ENCODE peak calls at places on chromosomes 7 and 10, in five cellular contexts. Z, T, N, J and Y are unnamed samples.

GRCh38 chr10:126422561-126422960 is 34.3 kb upstream of the ADAM12 start:
- DNase-seq in N (no peak), T (no peak), Z (peak), J (no peak), Y (no peak)

GRCh38 chr10:119769886-119770285 is 44.0 kb downstream of the INPP5F start:
- DNase-seq in J (no peak), N (no peak), Z (peak), T (no peak), Y (no peak)

GRCh38 chr7:158050441-158051371 is 536.9 kb downstream of the PTPRN2 start:
- DNase-seq in J (no peak), N (no peak), Z (no peak), T (no peak), Y (no peak)

GRCh38 chr10:95360122-95360715 is 69.4 kb upstream of the PDLIM1 start:
- DNase-seq in N (no peak), T (no peak), Z (peak), J (peak), Y (no peak)

GRCh38 chr10:25175527-25176420 is 973 bp downstream of the GPR158 start:
- DNase-seq in J (no peak), N (peak), Z (peak), T (peak), Y (no peak)

GRCh38 chr10:70997236-70997635 is 108.9 kb upstream of the PCBD1 start:
- DNase-seq in T (no peak), Z (no peak), J (no peak), N (no peak), Y (no peak)

GRCh38 chr10:119817991-119818888 is 54.4 kb downstream of the MCMBP start:
- DNase-seq in N (peak), Z (peak), T (peak), J (no peak), Y (no peak)

GRCh38 chr7:138881578-138882188 is 83.7 kb upstream of the ATP6V0A4 start:
- DNase-seq in J (no peak), T (no peak), Z (no peak), N (no peak), Y (no peak)

GRCh38 chr7:30465342-30466170 is 13.0 kb downstream of the NOD1 start:
- DNase-seq in N (no peak), Z (no peak), T (no peak), J (no peak), Y (no peak)

GRCh38 chr7:46741924-46742607 is 821.0 kb upstream of the IGFBP3 start:
- DNase-seq in J (no peak), Z (peak), T (no peak), N (no peak), Y (no peak)

GRCh38 chr10:44972874-44973306 is 5.7 kb downstream of the DEPP1 start:
- DNase-seq in T (no peak), J (no peak), Z (no peak), N (no peak), Y (no peak)

GRCh38 chr7:151076863-151077704 is 3.5 kb downstream of the FASTK start:
- DNase-seq in Z (no peak), J (peak), N (peak), T (peak), Y (no peak)

GRCh38 chr7:55438765-55439525 is 73.8 kb downstream of the LANCL2 start:
- DNase-seq in Z (peak), T (no peak), N (no peak), J (no peak), Y (no peak)

GRCh38 chr10:93063977-93064660 is 3.5 kb downstream of the CYP26C1 start:
- DNase-seq in T (no peak), Z (no peak), N (no peak), J (no peak), Y (no peak)

GRCh38 chr10:23065549-23065948 is 29.8 kb upstream of the MSRB2 start:
- DNase-seq in N (peak), Z (peak), J (peak), T (no peak), Y (no peak)

GRCh38 chr10:80405636-80406035 is 2.7 kb upstream of the PRXL2A start:
- DNase-seq in T (peak), J (no peak), Z (no peak), N (no peak), Y (no peak)

GRCh38 chr7:106110238-106110560 is 1.9 kb downstream of the SYPL1 start:
- DNase-seq in J (no peak), T (no peak), N (no peak), Z (no peak), Y (no peak)

GRCh38 chr10:49359349-49360231 is 36.3 kb downstream of the DRGX start:
- DNase-seq in T (peak), J (no peak), N (peak), Z (no peak), Y (no peak)

GRCh38 chr10:34931216-34931615 is 116.1 kb upstream of the PARD3 start:
- DNase-seq in T (no peak), Z (no peak), J (no peak), N (no peak), Y (no peak)

GRCh38 chr10:75531571-75532031 is 100.2 kb downstream of the LRMDA start:
- DNase-seq in Z (peak), T (no peak), N (no peak), J (no peak), Y (no peak)

GRCh38 chr7:55642266-55642665 is 70.0 kb upstream of the VOPP1 start:
- DNase-seq in Z (no peak), J (no peak), T (no peak), N (no peak), Y (no peak)

GRCh38 chr7:50657341-50657873 is 92.2 kb upstream of the DDC start:
- DNase-seq in Z (no peak), J (no peak), T (no peak), N (no peak), Y (no peak)

GRCh38 chr10:62231371-62231770 is 37.3 kb downstream of the RTKN2 start:
- DNase-seq in Z (peak), T (peak), J (peak), N (no peak), Y (no peak)

GRCh38 chr7:12572941-12573340 is 2.4 kb downstream of the SCIN start:
- DNase-seq in T (no peak), Z (no peak), J (no peak), N (no peak), Y (no peak)

GRCh38 chr10:110141185-110141584 is 66.2 kb upstream of the MXI1 start:
- DNase-seq in J (no peak), Z (no peak), N (no peak), T (no peak), Y (no peak)

GRCh38 chr7:158863611-158864506 is 7.5 kb downstream of the DYNC2I1 start:
- DNase-seq in T (peak), J (peak), N (no peak), Z (peak), Y (peak)

GRCh38 chr10:23439920-23440875 is 1.3 kb downstream of the OTUD1 start:
- DNase-seq in T (peak), N (peak), J (no peak), Z (peak), Y (no peak)

GRCh38 chr7:96090756-96091155 is 231.1 kb downstream of the SLC25A13 start:
- DNase-seq in Z (no peak), T (no peak), N (no peak), J (no peak), Y (no peak)

GRCh38 chr7:33946094-33946699 is 40.9 kb downstream of the BMPER start:
- DNase-seq in N (no peak), T (peak), J (no peak), Z (no peak), Y (no peak)

GRCh38 chr7:2104107-2104710 is 128.5 kb downstream of the MAD1L1 start:
- DNase-seq in T (peak), J (peak), Z (peak), N (peak), Y (peak)

GRCh38 chr7:111239437-111239836 is 148.5 kb downstream of the LRRN3 start:
- DNase-seq in J (no peak), Z (no peak), N (no peak), T (no peak), Y (no peak)

GRCh38 chr7:2651336-2651735 is 19.6 kb downstream of the TTYH3 start:
- DNase-seq in N (no peak), Z (no peak), T (no peak), J (no peak), Y (no peak)

GRCh38 chr10:120538091-120538490 is 81.1 kb downstream of the PLPP4 start:
- DNase-seq in T (no peak), N (no peak), J (no peak), Z (no peak), Y (no peak)

GRCh38 chr7:26065652-26066051 is 86.3 kb upstream of the NFE2L3 start:
- DNase-seq in Z (no peak), N (no peak), J (no peak), T (no peak), Y (no peak)

GRCh38 chr7:70379210-70379609 is 752.7 kb upstream of the GALNT17 start:
- DNase-seq in Z (no peak), J (no peak), N (no peak), T (no peak), Y (no peak)

DNA sequence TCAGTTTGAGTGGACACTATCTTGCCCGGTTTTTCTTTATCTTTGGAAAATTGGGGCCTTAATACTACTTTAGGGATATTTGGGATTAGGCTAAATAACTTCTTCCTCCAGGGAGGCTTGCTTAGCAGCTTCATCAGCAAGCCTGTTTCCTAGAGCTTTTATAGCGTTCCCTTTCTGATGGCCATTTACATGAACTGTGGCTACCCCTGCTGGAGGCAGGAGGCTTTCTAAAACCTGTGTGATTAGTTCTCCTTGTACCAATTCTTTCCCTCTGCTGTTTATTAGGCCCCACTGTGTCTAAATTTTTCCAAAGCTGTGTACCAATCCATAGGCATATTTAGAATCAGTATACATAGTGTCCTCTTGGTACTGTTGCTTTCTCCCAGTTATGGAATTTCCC is 61.7 kb upstream of the CNTNAP2 start:
- DNase-seq in J (no peak), Z (no peak), T (peak), N (no peak), Y (no peak)
- H3K27ac ChIP-seq in J (no peak), Z (no peak), T (no peak), N (no peak), Y (no peak)

GRCh38 chr7:131056007-131056406 is 271.7 kb upstream of the MKLN1 start:
- DNase-seq in N (no peak), T (no peak), J (no peak), Z (no peak), Y (no peak)
- H3K27ac ChIP-seq in N (no peak), T (no peak), J (no peak), Z (no peak), Y (peak)

GRCh38 chr10:86905429-86905828 is 52.0 kb downstream of the MMRN2 start:
- DNase-seq in Z (no peak), T (no peak), J (no peak), N (no peak), Y (no peak)

GRCh38 chr10:86899128-86899527 is 58.3 kb downstream of the MMRN2 start:
- DNase-seq in T (peak), Z (peak), J (no peak), N (peak), Y (no peak)

GRCh38 chr10:86900955-86901354 is 56.5 kb downstream of the MMRN2 start:
- DNase-seq in T (no peak), N (no peak), J (no peak), Z (peak), Y (no peak)

GRCh38 chr10:86904600-86904999 is 52.8 kb downstream of the MMRN2 start:
- DNase-seq in T (no peak), Z (no peak), J (no peak), N (no peak), Y (no peak)

GRCh38 chr10:86899670-86900276 is 57.6 kb downstream of the MMRN2 start:
- DNase-seq in Z (peak), N (no peak), T (peak), J (peak), Y (peak)
- H3K27ac ChIP-seq in Z (no peak), N (no peak), T (no peak), J (no peak), Y (no peak)

GRCh38 chr7:32661929-32662328 is 166.6 kb downstream of the AVL9 start:
- DNase-seq in Z (no peak), J (no peak), N (no peak), T (no peak), Y (no peak)

GRCh38 chr7:32659853-32660252 is 164.6 kb downstream of the AVL9 start:
- DNase-seq in T (no peak), Z (no peak), N (no peak), J (no peak), Y (no peak)

GRCh38 chr7:32658034-32658944 is 163.0 kb downstream of the AVL9 start:
- DNase-seq in Z (peak), J (peak), T (no peak), N (no peak), Y (no peak)

GRCh38 chr7:32660936-32661335 is 165.6 kb downstream of the AVL9 start:
- DNase-seq in J (no peak), T (no peak), N (no peak), Z (no peak), Y (no peak)

GRCh38 chr7:32661501-32661900 is 166.2 kb downstream of the AVL9 start:
- DNase-seq in T (peak), Z (no peak), N (no peak), J (no peak), Y (no peak)
- H3K27ac ChIP-seq in T (no peak), Z (no peak), N (no peak), J (peak), Y (no peak)

DNA sequence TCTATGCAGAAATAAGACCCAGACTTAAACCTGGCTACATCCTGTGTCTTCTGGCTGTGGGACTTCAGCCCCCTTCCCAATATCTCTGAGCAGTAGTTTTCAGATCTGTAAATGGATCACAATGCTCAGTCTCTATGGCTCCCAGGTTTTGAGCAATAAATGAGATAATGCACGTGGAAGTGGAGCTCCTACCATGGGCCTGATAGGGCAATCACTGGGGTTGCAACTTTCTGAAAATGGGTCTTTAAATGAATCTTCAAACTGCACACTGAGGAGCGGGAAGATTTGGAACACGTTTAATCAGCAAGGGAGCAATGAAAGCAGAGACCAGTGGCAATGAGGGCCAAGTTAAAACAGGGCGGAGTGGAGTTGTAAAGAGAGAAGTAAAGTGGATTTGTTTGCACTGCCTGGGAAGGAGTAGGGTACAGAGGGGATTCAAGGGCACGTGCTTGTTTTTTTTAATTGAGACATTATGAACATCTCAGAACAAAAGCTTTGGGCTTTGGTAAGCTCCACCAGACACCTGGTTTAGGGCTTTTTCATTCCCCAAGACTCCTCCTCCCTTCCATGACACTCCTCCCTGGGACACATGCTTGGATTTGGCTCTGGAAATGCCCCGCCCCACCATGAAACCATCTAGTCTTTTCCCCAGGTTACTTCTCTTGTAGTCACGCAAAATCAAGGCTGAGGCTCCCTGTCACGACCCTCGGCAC is 42.7 kb downstream of the PAPSS2 start:
- DNase-seq in T (no peak), N (no peak), Z (no peak), J (peak), Y (no peak)
- H3K27ac ChIP-seq in T (no peak), N (no peak), Z (no peak), J (peak), Y (no peak)

GRCh38 chr7:149873968-149874643 is at the start of gene ATP6V0E2:
- DNase-seq in T (no peak), J (no peak), N (no peak), Z (no peak), Y (no peak)
- H3K27ac ChIP-seq in T (no peak), J (peak), N (no peak), Z (peak), Y (peak)